ENCODE peak calls at places on chromosomes 7 and 10, in eight cellular contexts. G, S, T, P, A, Y, O and E are unnamed samples.

GRCh38 chr7:47392241-47392759 is 189.6 kb downstream of the TNS3 start:
- DNase-seq in G (no peak), S (no peak), T (no peak), P (no peak), A (no peak), Y (no peak), O (no peak), E (no peak)

GRCh38 chr10:9302142-9302746 is 1247.8 kb downstream of the GATA3 start:
- DNase-seq in G (no peak), S (peak), T (peak), P (peak), A (peak), Y (peak), O (peak), E (peak)

GRCh38 chr10:133474833-133475734 is 21.3 kb downstream of the SCART1 start:
- DNase-seq in G (no peak), S (peak), T (no peak), P (no peak), A (no peak), Y (no peak), O (no peak), E (no peak)

GRCh38 chr7:148664319-148664718 is 34.4 kb upstream of the CUL1 start:
- DNase-seq in G (no peak), S (no peak), T (no peak), P (no peak), A (no peak), Y (no peak), O (no peak), E (no peak)

GRCh38 chr10:49243139-49243538 is 54.9 kb upstream of the TMEM273 start:
- DNase-seq in G (no peak), S (no peak), T (no peak), P (peak), A (no peak), Y (no peak), O (no peak), E (no peak)

GRCh38 chr7:32179567-32179966 is 109.4 kb upstream of the PDE1C start:
- DNase-seq in G (no peak), S (no peak), T (no peak), P (no peak), A (peak), Y (no peak), O (peak), E (no peak)

GRCh38 chr10:89391882-89392756 is at the start of gene IFIT1:
- DNase-seq in G (peak), S (peak), T (peak), P (peak), A (peak), Y (peak), O (peak), E (no peak)

GRCh38 chr7:69078997-69079769 is 519.1 kb upstream of the AUTS2 start:
- DNase-seq in G (no peak), S (no peak), T (no peak), P (peak), A (no peak), Y (no peak), O (no peak), E (peak)

GRCh38 chr7:1749864-1750466 is 79.9 kb downstream of the ELFN1 start:
- DNase-seq in G (no peak), S (no peak), T (no peak), P (no peak), A (no peak), Y (no peak), O (no peak), E (no peak)

GRCh38 chr7:96021533-96021932 is 249.2 kb downstream of the DYNC1I1 start:
- DNase-seq in G (no peak), S (no peak), T (no peak), P (no peak), A (peak), Y (no peak), O (no peak), E (no peak)